ENCODE peak calls at places on chromosomes 2 and 18, in eight cellular contexts. G is neural progenitor cell; M is Peyer's patch; E is neuronal stem cell; L is CD8-positive, alpha-beta memory T cell; U is heart right ventricle; D is psoas muscle; K is cardiac muscle cell. I is an unnamed sample. For H3K4me1, the result is how much of the 10 kb centered on the place peaks cover.

GRCh38 chr2:230411484-230412368 is 4.3 kb upstream of the SP100 start:
- DNase-seq in G (peak), M (peak), E (peak), L (peak), U (peak), D (peak), K (peak), I (peak)

GRCh38 chr18:36662000-36662399 is 166.8 kb downstream of the TPGS2 start:
- DNase-seq in G (peak), M (no peak), E (no peak), L (no peak), U (no peak), D (no peak), K (peak), I (peak)

GRCh38 chr2:221716434-221717303 is 144.6 kb upstream of the EPHA4 start:
- DNase-seq in G (no peak), M (no peak), E (no peak), L (no peak), U (no peak), D (no peak), K (no peak), I (no peak)

GRCh38 chr2:103860016-103860415 is 993.9 kb upstream of the POU3F3 start:
- DNase-seq in G (no peak), M (no peak), E (no peak), L (no peak), U (no peak), D (no peak), K (no peak), I (no peak)

GRCh38 chr2:25853038-25853638 is 25.1 kb downstream of the ASXL2 start:
- DNase-seq in G (no peak), M (no peak), E (no peak), L (no peak), U (no peak), D (no peak), K (no peak), I (no peak)

GRCh38 chr2:198702796-198703195 is 754.9 kb downstream of the SATB2 start:
- DNase-seq in G (no peak), M (no peak), E (no peak), L (no peak), U (no peak), D (no peak), K (no peak), I (no peak)

GRCh38 chr18:3245853-3246635 is 1.6 kb upstream of the MYL12A start:
- DNase-seq in G (peak), M (peak), E (peak), L (peak), U (peak), D (peak), K (peak), I (peak)

GRCh38 chr2:40611196-40611595 is 159.3 kb upstream of the SLC8A1 start:
- DNase-seq in G (no peak), M (no peak), E (no peak), L (no peak), U (no peak), D (no peak), K (peak), I (no peak)

GRCh38 chr2:2266699-2267449 is 64.2 kb downstream of the MYT1L start:
- DNase-seq in G (no peak), M (no peak), E (no peak), L (no peak), U (no peak), D (no peak), K (no peak), I (no peak)

GRCh38 chr2:9753276-9753600 is 90.0 kb upstream of the TAF1B start:
- DNase-seq in G (peak), M (peak), E (no peak), L (peak), U (no peak), D (peak), K (peak), I (peak)

GRCh38 chr2:226720948-226721347 is 78.7 kb downstream of the IRS1 start:
- DNase-seq in G (peak), M (no peak), E (no peak), L (no peak), U (no peak), D (no peak), K (no peak), I (peak)

GRCh38 chr2:152025678-152026287 is 73.1 kb downstream of the CACNB4 start:
- DNase-seq in G (peak), M (peak), E (peak), L (peak), U (peak), D (peak), K (peak), I (peak)

GRCh38 chr2:241218131-241219029 is 29.9 kb downstream of the ANO7 start:
- DNase-seq in G (peak), M (peak), E (peak), L (peak), U (peak), D (peak), K (peak), I (peak)

GRCh38 chr2:179344280-179344961 is 79.8 kb upstream of the SESTD1 start:
- DNase-seq in G (no peak), M (no peak), E (no peak), L (no peak), U (no peak), D (no peak), K (peak), I (no peak)

GRCh38 chr2:58107803-58108710 is 61.5 kb downstream of the VRK2 start:
- DNase-seq in G (no peak), M (no peak), E (no peak), L (no peak), U (no peak), D (no peak), K (peak), I (no peak)

GRCh38 chr2:7057865-7058400 is 140.7 kb downstream of the RNF144A start:
- DNase-seq in G (no peak), M (no peak), E (no peak), L (no peak), U (no peak), D (no peak), K (no peak), I (no peak)

GRCh38 chr2:118190365-118190916 is 102.2 kb downstream of the INSIG2 start:
- DNase-seq in G (no peak), M (no peak), E (no peak), L (no peak), U (no peak), D (no peak), K (no peak), I (no peak)

GRCh38 chr2:191218292-191218898 is 26.8 kb upstream of the MYO1B start:
- DNase-seq in G (peak), M (peak), E (peak), L (peak), U (no peak), D (no peak), K (peak), I (peak)

GRCh38 chr2:180618570-180618969 is 361.8 kb upstream of the UBE2E3 start:
- DNase-seq in G (no peak), M (no peak), E (no peak), L (no peak), U (no peak), D (no peak), K (peak), I (no peak)

GRCh38 chr18:75896865-75897264 is 469.4 kb upstream of the SMIM21 start:
- DNase-seq in G (peak), M (no peak), E (no peak), L (no peak), U (no peak), D (no peak), K (no peak), I (peak)

GRCh38 chr2:128298846-128299507 is 19.7 kb downstream of the HS6ST1 start:
- DNase-seq in G (no peak), M (no peak), E (no peak), L (no peak), U (no peak), D (peak), K (no peak), I (no peak)

GRCh38 chr18:76977681-76978234 is 154.8 kb downstream of the MBP start:
- DNase-seq in G (no peak), M (peak), E (no peak), L (no peak), U (no peak), D (no peak), K (no peak), I (peak)

GRCh38 chr2:42999856-43000241 is 207.5 kb upstream of the HAAO start:
- DNase-seq in G (no peak), M (no peak), E (no peak), L (no peak), U (no peak), D (no peak), K (no peak), I (peak)

GRCh38 chr2:156294945-156295580 is 37.5 kb downstream of the NR4A2 start:
- DNase-seq in G (no peak), M (no peak), E (no peak), L (no peak), U (no peak), D (no peak), K (no peak), I (no peak)

GRCh38 chr18:34709104-34709503 is 994 bp upstream of the DTNA start:
- DNase-seq in G (no peak), M (no peak), E (no peak), L (no peak), U (no peak), D (peak), K (peak), I (no peak)

GRCh38 chr18:71114550-71115210 is 825.8 kb downstream of the SOCS6 start:
- DNase-seq in G (no peak), M (no peak), E (no peak), L (no peak), U (no peak), D (no peak), K (no peak), I (no peak)

GRCh38 chr2:173048901-173049661 is 26.6 kb upstream of the MAP3K20 start:
- DNase-seq in G (no peak), M (peak), E (no peak), L (no peak), U (peak), D (peak), K (peak), I (no peak)

GRCh38 chr2:236533343-236533742 is 36.3 kb upstream of the ACKR3 start:
- DNase-seq in G (no peak), M (no peak), E (no peak), L (no peak), U (no peak), D (no peak), K (no peak), I (no peak)

GRCh38 chr2:8583400-8584173 is 98.3 kb upstream of the ID2 start:
- DNase-seq in G (peak), M (peak), E (peak), L (peak), U (peak), D (peak), K (peak), I (peak)

GRCh38 chr2:105808418-105809098 is 63.8 kb downstream of the NCK2 start:
- DNase-seq in G (no peak), M (no peak), E (no peak), L (no peak), U (no peak), D (no peak), K (no peak), I (peak)
- H3K4me1 ChIP-seq in G (half or more), M (under half), E (under half), L (half or more), U (half or more), D (under half), K (under half), I (under half)

DNA sequence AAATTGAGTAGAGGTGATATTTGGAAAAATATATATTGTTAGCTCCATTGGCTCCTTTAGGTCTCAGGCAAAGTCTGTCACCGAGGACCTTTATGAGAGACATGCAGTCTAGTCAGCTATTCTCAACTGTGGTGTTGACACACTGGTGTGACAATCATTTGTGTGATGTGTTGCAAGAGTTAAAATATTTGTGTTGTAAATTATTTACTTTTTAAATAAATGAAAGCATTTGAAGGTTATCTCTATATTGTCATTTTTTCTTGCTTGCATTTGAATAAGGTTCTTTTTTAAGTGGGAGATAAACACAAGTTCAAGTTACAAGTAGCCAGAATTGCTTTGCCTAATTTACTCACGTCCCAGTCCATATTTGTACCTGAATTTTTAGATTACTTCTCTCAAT is 4.3 kb downstream of the REL start:
- DNase-seq in G (no peak), M (no peak), E (no peak), L (no peak), U (no peak), D (no peak), K (no peak), I (no peak)
- H3K27ac ChIP-seq in G (no peak), M (no peak), E (no peak), L (peak), U (peak), D (no peak), K (no peak), I (no peak)

GRCh38 chr2:108575132-108575966 is 41.1 kb downstream of the LIMS1 start:
- DNase-seq in G (peak), M (no peak), E (no peak), L (no peak), U (no peak), D (no peak), K (peak), I (no peak)
- H3K4me1 ChIP-seq in G (under half), M (under half), E (under half), L (under half), U (half or more), D (half or more), K (under half), I (under half)

GRCh38 chr2:64137567-64137966 is 6.7 kb downstream of the PELI1 start:
- DNase-seq in G (no peak), M (no peak), E (no peak), L (no peak), U (no peak), D (no peak), K (peak), I (no peak)
- H3K27ac ChIP-seq in G (no peak), M (no peak), E (no peak), L (no peak), U (no peak), D (no peak), K (no peak), I (no peak)

GRCh38 chr2:188013767-188014166 is 277.9 kb upstream of the GULP1 start:
- DNase-seq in G (no peak), M (no peak), E (no peak), L (no peak), U (no peak), D (no peak), K (no peak), I (no peak)
- H3K4me1 ChIP-seq in G (under half), M (under half), E (under half), L (under half), U (under half), D (under half), K (under half), I (under half)